ENCODE peak calls at places on chromosomes 3 and 15, in ten cellular contexts. One of them, this sample, is unnamed.

GRCh38 chr3:174644287-174644686 is 214.8 kb upstream of the NAALADL2 start:
- DNase-seq in effector memory CD8-positive, alpha-beta T cell: no peak
- DNase-seq in stimulated activated CD8-positive, alpha-beta memory T cell treated with anti-CD3 and anti-CD28 coated beads, Interleukin-12 subunit alpha, Interleukin-12 subunit beta, amount 100 ng/mL, for 1 hour: no peak
- DNase-seq in cardiac fibroblast: no peak
- DNase-seq in GM12865: no peak
- DNase-seq in ecto neural progenitor cell: no peak
- DNase-seq in NCI-H524: no peak
- DNase-seq in NCI-H2029: no peak
- DNase-seq in caudate nucleus: no peak
- DNase-seq in PC-9: no peak
- DNase-seq in this sample: no peak

GRCh38 chr15:89888214-89888804 is 5.5 kb downstream of the AP3S2 start:
- DNase-seq in effector memory CD8-positive, alpha-beta T cell: no peak
- DNase-seq in stimulated activated CD8-positive, alpha-beta memory T cell treated with anti-CD3 and anti-CD28 coated beads, Interleukin-12 subunit alpha, Interleukin-12 subunit beta, amount 100 ng/mL, for 1 hour: no peak
- DNase-seq in cardiac fibroblast: peak
- DNase-seq in GM12865: peak
- DNase-seq in ecto neural progenitor cell: no peak
- DNase-seq in NCI-H524: peak
- DNase-seq in NCI-H2029: no peak
- DNase-seq in caudate nucleus: no peak
- DNase-seq in PC-9: peak
- DNase-seq in this sample: no peak

GRCh38 chr3:53694648-53695356 is 151.4 kb downstream of the CHDH start:
- DNase-seq in effector memory CD8-positive, alpha-beta T cell: no peak
- DNase-seq in stimulated activated CD8-positive, alpha-beta memory T cell treated with anti-CD3 and anti-CD28 coated beads, Interleukin-12 subunit alpha, Interleukin-12 subunit beta, amount 100 ng/mL, for 1 hour: no peak
- DNase-seq in cardiac fibroblast: no peak
- DNase-seq in GM12865: no peak
- DNase-seq in ecto neural progenitor cell: peak
- DNase-seq in NCI-H524: no peak
- DNase-seq in NCI-H2029: no peak
- DNase-seq in caudate nucleus: no peak
- DNase-seq in PC-9: no peak
- DNase-seq in this sample: no peak

GRCh38 chr3:43418601-43419272 is 132.4 kb downstream of the SNRK start:
- DNase-seq in effector memory CD8-positive, alpha-beta T cell: no peak
- DNase-seq in stimulated activated CD8-positive, alpha-beta memory T cell treated with anti-CD3 and anti-CD28 coated beads, Interleukin-12 subunit alpha, Interleukin-12 subunit beta, amount 100 ng/mL, for 1 hour: no peak
- DNase-seq in cardiac fibroblast: peak
- DNase-seq in GM12865: no peak
- DNase-seq in ecto neural progenitor cell: no peak
- DNase-seq in NCI-H524: no peak
- DNase-seq in NCI-H2029: peak
- DNase-seq in caudate nucleus: no peak
- DNase-seq in PC-9: no peak
- DNase-seq in this sample: no peak

GRCh38 chr3:42503957-42504333 is 1.5 kb downstream of the VIPR1 start:
- DNase-seq in effector memory CD8-positive, alpha-beta T cell: no peak
- DNase-seq in stimulated activated CD8-positive, alpha-beta memory T cell treated with anti-CD3 and anti-CD28 coated beads, Interleukin-12 subunit alpha, Interleukin-12 subunit beta, amount 100 ng/mL, for 1 hour: no peak
- DNase-seq in cardiac fibroblast: no peak
- DNase-seq in GM12865: no peak
- DNase-seq in ecto neural progenitor cell: peak
- DNase-seq in NCI-H524: no peak
- DNase-seq in NCI-H2029: no peak
- DNase-seq in caudate nucleus: no peak
- DNase-seq in PC-9: no peak
- DNase-seq in this sample: no peak

GRCh38 chr3:195386739-195387138 is 56.1 kb downstream of the ACAP2 start:
- DNase-seq in effector memory CD8-positive, alpha-beta T cell: no peak
- DNase-seq in stimulated activated CD8-positive, alpha-beta memory T cell treated with anti-CD3 and anti-CD28 coated beads, Interleukin-12 subunit alpha, Interleukin-12 subunit beta, amount 100 ng/mL, for 1 hour: no peak
- DNase-seq in cardiac fibroblast: no peak
- DNase-seq in GM12865: no peak
- DNase-seq in ecto neural progenitor cell: no peak
- DNase-seq in NCI-H524: no peak
- DNase-seq in NCI-H2029: no peak
- DNase-seq in caudate nucleus: no peak
- DNase-seq in PC-9: peak
- DNase-seq in this sample: no peak

GRCh38 chr3:182491571-182491970 is 301.7 kb upstream of the ATP11B start:
- DNase-seq in effector memory CD8-positive, alpha-beta T cell: no peak
- DNase-seq in stimulated activated CD8-positive, alpha-beta memory T cell treated with anti-CD3 and anti-CD28 coated beads, Interleukin-12 subunit alpha, Interleukin-12 subunit beta, amount 100 ng/mL, for 1 hour: no peak
- DNase-seq in cardiac fibroblast: no peak
- DNase-seq in GM12865: no peak
- DNase-seq in ecto neural progenitor cell: no peak
- DNase-seq in NCI-H524: peak
- DNase-seq in NCI-H2029: peak
- DNase-seq in caudate nucleus: no peak
- DNase-seq in PC-9: no peak
- DNase-seq in this sample: no peak

GRCh38 chr15:61057376-61057775 is 171.7 kb downstream of the RORA start:
- DNase-seq in effector memory CD8-positive, alpha-beta T cell: no peak
- DNase-seq in stimulated activated CD8-positive, alpha-beta memory T cell treated with anti-CD3 and anti-CD28 coated beads, Interleukin-12 subunit alpha, Interleukin-12 subunit beta, amount 100 ng/mL, for 1 hour: no peak
- DNase-seq in cardiac fibroblast: no peak
- DNase-seq in GM12865: peak
- DNase-seq in ecto neural progenitor cell: no peak
- DNase-seq in NCI-H524: no peak
- DNase-seq in NCI-H2029: no peak
- DNase-seq in caudate nucleus: no peak
- DNase-seq in PC-9: no peak
- DNase-seq in this sample: no peak

GRCh38 chr3:183193762-183194701 is 31.5 kb upstream of the LAMP3 start:
- DNase-seq in effector memory CD8-positive, alpha-beta T cell: no peak
- DNase-seq in stimulated activated CD8-positive, alpha-beta memory T cell treated with anti-CD3 and anti-CD28 coated beads, Interleukin-12 subunit alpha, Interleukin-12 subunit beta, amount 100 ng/mL, for 1 hour: no peak
- DNase-seq in cardiac fibroblast: no peak
- DNase-seq in GM12865: no peak
- DNase-seq in ecto neural progenitor cell: no peak
- DNase-seq in NCI-H524: no peak
- DNase-seq in NCI-H2029: peak
- DNase-seq in caudate nucleus: no peak
- DNase-seq in PC-9: no peak
- DNase-seq in this sample: no peak

GRCh38 chr15:61051570-61052031 is 177.5 kb downstream of the RORA start:
- DNase-seq in effector memory CD8-positive, alpha-beta T cell: no peak
- DNase-seq in stimulated activated CD8-positive, alpha-beta memory T cell treated with anti-CD3 and anti-CD28 coated beads, Interleukin-12 subunit alpha, Interleukin-12 subunit beta, amount 100 ng/mL, for 1 hour: no peak
- DNase-seq in cardiac fibroblast: peak
- DNase-seq in GM12865: no peak
- DNase-seq in ecto neural progenitor cell: no peak
- DNase-seq in NCI-H524: peak
- DNase-seq in NCI-H2029: no peak
- DNase-seq in caudate nucleus: peak
- DNase-seq in PC-9: peak
- DNase-seq in this sample: no peak

GRCh38 chr15:74906450-74907276 is at the start of gene FAM219B:
- DNase-seq in effector memory CD8-positive, alpha-beta T cell: peak
- DNase-seq in stimulated activated CD8-positive, alpha-beta memory T cell treated with anti-CD3 and anti-CD28 coated beads, Interleukin-12 subunit alpha, Interleukin-12 subunit beta, amount 100 ng/mL, for 1 hour: peak
- DNase-seq in cardiac fibroblast: peak
- DNase-seq in GM12865: peak
- DNase-seq in ecto neural progenitor cell: peak
- DNase-seq in NCI-H524: peak
- DNase-seq in NCI-H2029: peak
- DNase-seq in caudate nucleus: peak
- DNase-seq in PC-9: peak
- DNase-seq in this sample: peak

GRCh38 chr3:94739420-94739819 is 676.6 kb downstream of the NSUN3 start:
- DNase-seq in effector memory CD8-positive, alpha-beta T cell: no peak
- DNase-seq in stimulated activated CD8-positive, alpha-beta memory T cell treated with anti-CD3 and anti-CD28 coated beads, Interleukin-12 subunit alpha, Interleukin-12 subunit beta, amount 100 ng/mL, for 1 hour: no peak
- DNase-seq in cardiac fibroblast: no peak
- DNase-seq in GM12865: no peak
- DNase-seq in ecto neural progenitor cell: no peak
- DNase-seq in NCI-H524: no peak
- DNase-seq in NCI-H2029: no peak
- DNase-seq in caudate nucleus: no peak
- DNase-seq in PC-9: no peak
- DNase-seq in this sample: no peak

GRCh38 chr3:48427630-48427962 is 2.3 kb downstream of the PLXNB1 start:
- DNase-seq in effector memory CD8-positive, alpha-beta T cell: no peak
- DNase-seq in stimulated activated CD8-positive, alpha-beta memory T cell treated with anti-CD3 and anti-CD28 coated beads, Interleukin-12 subunit alpha, Interleukin-12 subunit beta, amount 100 ng/mL, for 1 hour: no peak
- DNase-seq in cardiac fibroblast: no peak
- DNase-seq in GM12865: no peak
- DNase-seq in ecto neural progenitor cell: no peak
- DNase-seq in NCI-H524: no peak
- DNase-seq in NCI-H2029: no peak
- DNase-seq in caudate nucleus: no peak
- DNase-seq in PC-9: no peak
- DNase-seq in this sample: no peak

GRCh38 chr3:146594843-146595482 is 10.2 kb downstream of the PLSCR5 start:
- DNase-seq in effector memory CD8-positive, alpha-beta T cell: no peak
- DNase-seq in stimulated activated CD8-positive, alpha-beta memory T cell treated with anti-CD3 and anti-CD28 coated beads, Interleukin-12 subunit alpha, Interleukin-12 subunit beta, amount 100 ng/mL, for 1 hour: no peak
- DNase-seq in cardiac fibroblast: peak
- DNase-seq in GM12865: peak
- DNase-seq in ecto neural progenitor cell: no peak
- DNase-seq in NCI-H524: peak
- DNase-seq in NCI-H2029: no peak
- DNase-seq in caudate nucleus: no peak
- DNase-seq in PC-9: no peak
- DNase-seq in this sample: no peak

GRCh38 chr3:83193526-83193925 is 1432.1 kb upstream of the GBE1 start:
- DNase-seq in effector memory CD8-positive, alpha-beta T cell: no peak
- DNase-seq in stimulated activated CD8-positive, alpha-beta memory T cell treated with anti-CD3 and anti-CD28 coated beads, Interleukin-12 subunit alpha, Interleukin-12 subunit beta, amount 100 ng/mL, for 1 hour: no peak
- DNase-seq in cardiac fibroblast: no peak
- DNase-seq in GM12865: no peak
- DNase-seq in ecto neural progenitor cell: no peak
- DNase-seq in NCI-H524: no peak
- DNase-seq in NCI-H2029: no peak
- DNase-seq in caudate nucleus: no peak
- DNase-seq in PC-9: no peak
- DNase-seq in this sample: no peak

GRCh38 chr15:39580630-39581500 is at the start of gene THBS1:
- DNase-seq in effector memory CD8-positive, alpha-beta T cell: peak
- DNase-seq in stimulated activated CD8-positive, alpha-beta memory T cell treated with anti-CD3 and anti-CD28 coated beads, Interleukin-12 subunit alpha, Interleukin-12 subunit beta, amount 100 ng/mL, for 1 hour: no peak
- DNase-seq in cardiac fibroblast: peak
- DNase-seq in GM12865: peak
- DNase-seq in ecto neural progenitor cell: peak
- DNase-seq in NCI-H524: peak
- DNase-seq in NCI-H2029: no peak
- DNase-seq in caudate nucleus: no peak
- DNase-seq in PC-9: peak
- DNase-seq in this sample: no peak

GRCh38 chr15:29596266-29596665 is 226.0 kb downstream of the TJP1 start:
- DNase-seq in effector memory CD8-positive, alpha-beta T cell: no peak
- DNase-seq in stimulated activated CD8-positive, alpha-beta memory T cell treated with anti-CD3 and anti-CD28 coated beads, Interleukin-12 subunit alpha, Interleukin-12 subunit beta, amount 100 ng/mL, for 1 hour: no peak
- DNase-seq in cardiac fibroblast: peak
- DNase-seq in GM12865: no peak
- DNase-seq in ecto neural progenitor cell: no peak
- DNase-seq in NCI-H524: peak
- DNase-seq in NCI-H2029: no peak
- DNase-seq in caudate nucleus: no peak
- DNase-seq in PC-9: no peak
- DNase-seq in this sample: no peak

GRCh38 chr15:74264081-74264501 is 28.0 kb downstream of the CCDC33 start:
- DNase-seq in effector memory CD8-positive, alpha-beta T cell: no peak
- DNase-seq in stimulated activated CD8-positive, alpha-beta memory T cell treated with anti-CD3 and anti-CD28 coated beads, Interleukin-12 subunit alpha, Interleukin-12 subunit beta, amount 100 ng/mL, for 1 hour: no peak
- DNase-seq in cardiac fibroblast: no peak
- DNase-seq in GM12865: no peak
- DNase-seq in ecto neural progenitor cell: no peak
- DNase-seq in NCI-H524: no peak
- DNase-seq in NCI-H2029: peak
- DNase-seq in caudate nucleus: no peak
- DNase-seq in PC-9: no peak
- DNase-seq in this sample: no peak

GRCh38 chr3:170012683-170013400 is 25.0 kb upstream of the GPR160 start:
- DNase-seq in effector memory CD8-positive, alpha-beta T cell: no peak
- DNase-seq in stimulated activated CD8-positive, alpha-beta memory T cell treated with anti-CD3 and anti-CD28 coated beads, Interleukin-12 subunit alpha, Interleukin-12 subunit beta, amount 100 ng/mL, for 1 hour: no peak
- DNase-seq in cardiac fibroblast: no peak
- DNase-seq in GM12865: no peak
- DNase-seq in ecto neural progenitor cell: no peak
- DNase-seq in NCI-H524: peak
- DNase-seq in NCI-H2029: no peak
- DNase-seq in caudate nucleus: no peak
- DNase-seq in PC-9: no peak
- DNase-seq in this sample: no peak

GRCh38 chr3:185070491-185071335 is 82.1 kb downstream of the C3orf70 start:
- DNase-seq in effector memory CD8-positive, alpha-beta T cell: no peak
- DNase-seq in stimulated activated CD8-positive, alpha-beta memory T cell treated with anti-CD3 and anti-CD28 coated beads, Interleukin-12 subunit alpha, Interleukin-12 subunit beta, amount 100 ng/mL, for 1 hour: no peak
- DNase-seq in cardiac fibroblast: peak
- DNase-seq in GM12865: peak
- DNase-seq in ecto neural progenitor cell: peak
- DNase-seq in NCI-H524: peak
- DNase-seq in NCI-H2029: no peak
- DNase-seq in caudate nucleus: no peak
- DNase-seq in PC-9: peak
- DNase-seq in this sample: no peak

GRCh38 chr15:91992940-91993339 is 139.4 kb downstream of the SLCO3A1 start:
- DNase-seq in effector memory CD8-positive, alpha-beta T cell: no peak
- DNase-seq in stimulated activated CD8-positive, alpha-beta memory T cell treated with anti-CD3 and anti-CD28 coated beads, Interleukin-12 subunit alpha, Interleukin-12 subunit beta, amount 100 ng/mL, for 1 hour: no peak
- DNase-seq in cardiac fibroblast: peak
- DNase-seq in GM12865: no peak
- DNase-seq in ecto neural progenitor cell: no peak
- DNase-seq in NCI-H524: no peak
- DNase-seq in NCI-H2029: no peak
- DNase-seq in caudate nucleus: no peak
- DNase-seq in PC-9: no peak
- DNase-seq in this sample: no peak

GRCh38 chr3:71144525-71145253 is 438.8 kb downstream of the FOXP1 start:
- DNase-seq in effector memory CD8-positive, alpha-beta T cell: no peak
- DNase-seq in stimulated activated CD8-positive, alpha-beta memory T cell treated with anti-CD3 and anti-CD28 coated beads, Interleukin-12 subunit alpha, Interleukin-12 subunit beta, amount 100 ng/mL, for 1 hour: no peak
- DNase-seq in cardiac fibroblast: no peak
- DNase-seq in GM12865: no peak
- DNase-seq in ecto neural progenitor cell: no peak
- DNase-seq in NCI-H524: no peak
- DNase-seq in NCI-H2029: no peak
- DNase-seq in caudate nucleus: no peak
- DNase-seq in PC-9: no peak
- DNase-seq in this sample: no peak

GRCh38 chr3:72274511-72275295 is 489.8 kb upstream of the PROK2 start:
- DNase-seq in effector memory CD8-positive, alpha-beta T cell: no peak
- DNase-seq in stimulated activated CD8-positive, alpha-beta memory T cell treated with anti-CD3 and anti-CD28 coated beads, Interleukin-12 subunit alpha, Interleukin-12 subunit beta, amount 100 ng/mL, for 1 hour: no peak
- DNase-seq in cardiac fibroblast: peak
- DNase-seq in GM12865: peak
- DNase-seq in ecto neural progenitor cell: no peak
- DNase-seq in NCI-H524: peak
- DNase-seq in NCI-H2029: no peak
- DNase-seq in caudate nucleus: no peak
- DNase-seq in PC-9: no peak
- DNase-seq in this sample: no peak

GRCh38 chr15:88976656-88977055 is 63.5 kb upstream of the MFGE8 start:
- DNase-seq in effector memory CD8-positive, alpha-beta T cell: no peak
- DNase-seq in stimulated activated CD8-positive, alpha-beta memory T cell treated with anti-CD3 and anti-CD28 coated beads, Interleukin-12 subunit alpha, Interleukin-12 subunit beta, amount 100 ng/mL, for 1 hour: no peak
- DNase-seq in cardiac fibroblast: no peak
- DNase-seq in GM12865: no peak
- DNase-seq in ecto neural progenitor cell: no peak
- DNase-seq in NCI-H524: no peak
- DNase-seq in NCI-H2029: no peak
- DNase-seq in caudate nucleus: no peak
- DNase-seq in PC-9: no peak
- DNase-seq in this sample: no peak

GRCh38 chr15:91469627-91470567 is 369.8 kb downstream of the SV2B start:
- DNase-seq in effector memory CD8-positive, alpha-beta T cell: peak
- DNase-seq in stimulated activated CD8-positive, alpha-beta memory T cell treated with anti-CD3 and anti-CD28 coated beads, Interleukin-12 subunit alpha, Interleukin-12 subunit beta, amount 100 ng/mL, for 1 hour: peak
- DNase-seq in cardiac fibroblast: no peak
- DNase-seq in GM12865: no peak
- DNase-seq in ecto neural progenitor cell: no peak
- DNase-seq in NCI-H524: peak
- DNase-seq in NCI-H2029: no peak
- DNase-seq in caudate nucleus: no peak
- DNase-seq in PC-9: no peak
- DNase-seq in this sample: peak

GRCh38 chr15:39786444-39787056 is 3.9 kb upstream of the FSIP1 start:
- DNase-seq in effector memory CD8-positive, alpha-beta T cell: no peak
- DNase-seq in stimulated activated CD8-positive, alpha-beta memory T cell treated with anti-CD3 and anti-CD28 coated beads, Interleukin-12 subunit alpha, Interleukin-12 subunit beta, amount 100 ng/mL, for 1 hour: no peak
- DNase-seq in cardiac fibroblast: peak
- DNase-seq in GM12865: peak
- DNase-seq in ecto neural progenitor cell: no peak
- DNase-seq in NCI-H524: peak
- DNase-seq in NCI-H2029: peak
- DNase-seq in caudate nucleus: no peak
- DNase-seq in PC-9: no peak
- DNase-seq in this sample: no peak

GRCh38 chr15:54032066-54032465 is 53.8 kb downstream of the UNC13C start:
- DNase-seq in effector memory CD8-positive, alpha-beta T cell: no peak
- DNase-seq in stimulated activated CD8-positive, alpha-beta memory T cell treated with anti-CD3 and anti-CD28 coated beads, Interleukin-12 subunit alpha, Interleukin-12 subunit beta, amount 100 ng/mL, for 1 hour: no peak
- DNase-seq in cardiac fibroblast: no peak
- DNase-seq in GM12865: no peak
- DNase-seq in ecto neural progenitor cell: no peak
- DNase-seq in NCI-H524: no peak
- DNase-seq in NCI-H2029: no peak
- DNase-seq in caudate nucleus: no peak
- DNase-seq in PC-9: no peak
- DNase-seq in this sample: no peak

GRCh38 chr3:14322001-14322400 is 80.4 kb upstream of the SLC6A6 start:
- DNase-seq in effector memory CD8-positive, alpha-beta T cell: no peak
- DNase-seq in stimulated activated CD8-positive, alpha-beta memory T cell treated with anti-CD3 and anti-CD28 coated beads, Interleukin-12 subunit alpha, Interleukin-12 subunit beta, amount 100 ng/mL, for 1 hour: no peak
- DNase-seq in cardiac fibroblast: no peak
- DNase-seq in GM12865: no peak
- DNase-seq in ecto neural progenitor cell: no peak
- DNase-seq in NCI-H524: no peak
- DNase-seq in NCI-H2029: no peak
- DNase-seq in caudate nucleus: no peak
- DNase-seq in PC-9: no peak
- DNase-seq in this sample: no peak

This sample was measured in CD4-positive, alpha-beta T cell.